ENCODE peak calls at places on chromosomes 13 and 19, in six cellular contexts. U is Caco-2, H is cardiac muscle cell, T is SK-N-SH, C is lower lobe of right lung, S is spleen. D is an unnamed sample. For H3K4me1, the result is how much of the 10 kb centered on the place peaks cover.

GRCh38 chr19:58575183-58576041 is 2.3 kb upstream of the MZF1 start:
- DNase-seq in T (peak), C (peak), H (peak), U (peak), S (peak), D (peak)

GRCh38 chr13:97506511-97506910 is 72.5 kb downstream of the RAP2A start:
- DNase-seq in U (no peak), C (no peak), S (no peak), H (no peak), T (no peak), D (no peak)

GRCh38 chr19:38093154-38093553 is 130.9 kb downstream of the DPF1 start:
- DNase-seq in C (no peak), T (no peak), H (no peak), S (no peak), U (no peak), D (no peak)

GRCh38 chr13:114143806-114144605 is 11.6 kb upstream of the RASA3 start:
- DNase-seq in C (no peak), H (peak), S (peak), U (no peak), T (peak), D (no peak)

GRCh38 chr19:11130824-11131455 is 24.6 kb downstream of the SPC24 start:
- DNase-seq in U (peak), H (peak), C (peak), T (peak), S (peak), D (peak)

GRCh38 chr13:19862511-19863313 is 737 bp downstream of the ZMYM5 start:
- DNase-seq in U (no peak), C (peak), T (no peak), H (peak), S (peak), D (peak)

GRCh38 chr13:21672811-21673591 is 2.1 kb downstream of the FGF9 start:
- DNase-seq in S (no peak), U (no peak), H (peak), C (no peak), T (no peak), D (no peak)

GRCh38 chr13:21568854-21569253 is 35.1 kb downstream of the MICU2 start:
- DNase-seq in S (no peak), H (no peak), T (no peak), C (no peak), U (no peak), D (no peak)

GRCh38 chr13:29514720-29515310 is 80.7 kb downstream of the SLC7A1 start:
- DNase-seq in S (peak), T (no peak), H (no peak), C (no peak), U (peak), D (no peak)

GRCh38 chr13:110341445-110342247 is 34.6 kb downstream of the COL4A2 start:
- DNase-seq in U (no peak), C (no peak), T (peak), S (no peak), H (peak), D (no peak)

GRCh38 chr13:31631071-31631470 is 108.3 kb upstream of the RXFP2 start:
- DNase-seq in H (no peak), U (no peak), T (no peak), C (no peak), S (no peak), D (no peak)

GRCh38 chr19:58519087-58519354 is 589 bp downstream of the ZBTB45 start:
- DNase-seq in U (peak), H (peak), C (peak), T (peak), S (no peak), D (peak)

GRCh38 chr13:32370805-32371204 is 55.5 kb downstream of the BRCA2 start:
- DNase-seq in U (no peak), H (no peak), T (no peak), S (no peak), C (no peak), D (no peak)

GRCh38 chr13:42048625-42049453 is at the start of gene DGKH:
- DNase-seq in T (peak), H (peak), S (peak), C (peak), U (peak), D (peak)

GRCh38 chr19:10501971-10502523 is 1.1 kb downstream of the KEAP1 start:
- DNase-seq in S (peak), H (peak), T (peak), C (peak), U (no peak), D (peak)

GRCh38 chr19:33306853-33307792 is 4.8 kb upstream of the CEBPA start:
- DNase-seq in C (no peak), U (no peak), H (no peak), T (no peak), S (no peak), D (no peak)

GRCh38 chr13:95708390-95708774 is 31.4 kb downstream of the DNAJC3 start:
- DNase-seq in U (no peak), T (no peak), H (no peak), C (no peak), S (no peak), D (no peak)

GRCh38 chr13:95707035-95707434 is 30.1 kb downstream of the DNAJC3 start:
- DNase-seq in S (no peak), U (no peak), H (no peak), T (no peak), C (no peak), D (no peak)

GRCh38 chr13:95707442-95708389 is 30.8 kb downstream of the DNAJC3 start:
- DNase-seq in C (no peak), S (no peak), U (no peak), H (no peak), T (no peak), D (no peak)

GRCh38 chr13:95706356-95706755 is 29.4 kb downstream of the DNAJC3 start:
- DNase-seq in T (no peak), H (no peak), C (no peak), U (no peak), S (no peak), D (no peak)

GRCh38 chr13:95704510-95704909 is 27.6 kb downstream of the DNAJC3 start:
- DNase-seq in H (no peak), S (no peak), T (peak), U (no peak), C (no peak), D (no peak)
- TF ChIP-seq CTCF in H (peak), S (no peak), T (peak), U (peak), C (no peak), D (no peak)

DNA sequence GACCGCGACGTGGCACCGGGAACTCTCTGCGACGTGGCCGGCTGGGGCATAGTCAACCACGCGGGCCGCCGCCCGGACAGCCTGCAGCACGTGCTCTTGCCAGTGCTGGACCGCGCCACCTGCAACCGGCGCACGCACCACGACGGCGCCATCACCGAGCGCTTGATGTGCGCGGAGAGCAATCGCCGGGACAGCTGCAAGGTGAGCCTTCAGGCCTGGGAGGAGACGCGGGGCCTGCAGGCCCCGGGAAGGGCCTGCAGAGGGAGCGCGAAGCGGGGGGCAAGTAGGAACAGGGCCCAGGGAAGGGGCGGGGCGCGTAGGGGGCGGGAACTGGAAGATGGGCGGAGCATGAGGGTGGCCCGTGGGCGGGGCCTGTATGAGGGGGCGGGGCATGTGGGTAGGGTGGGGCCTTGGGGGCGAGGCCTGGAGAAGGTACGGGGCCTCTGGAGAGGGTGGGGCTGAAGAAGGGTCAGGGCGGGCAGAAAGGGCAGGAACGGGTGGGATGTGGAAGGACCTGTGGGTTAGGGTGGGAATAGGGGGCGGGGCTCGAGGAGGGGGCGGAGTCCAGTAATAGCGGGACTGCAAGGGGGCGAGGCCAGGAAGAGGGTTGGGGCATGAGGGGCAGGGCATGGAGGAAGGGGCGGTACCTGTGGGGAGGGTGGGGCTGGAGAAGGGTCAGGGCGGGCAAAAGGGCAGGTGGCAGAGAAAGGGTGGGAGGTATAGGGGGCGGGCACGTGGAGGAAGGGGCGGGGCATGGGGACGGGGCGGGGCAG is 2.5 kb downstream of the CFD start:
- DNase-seq in T (peak), U (peak), C (peak), S (peak), H (peak), D (peak)
- H3K4me3 ChIP-seq in T (peak), U (no peak), C (peak), S (no peak), H (no peak), D (no peak)

DNA sequence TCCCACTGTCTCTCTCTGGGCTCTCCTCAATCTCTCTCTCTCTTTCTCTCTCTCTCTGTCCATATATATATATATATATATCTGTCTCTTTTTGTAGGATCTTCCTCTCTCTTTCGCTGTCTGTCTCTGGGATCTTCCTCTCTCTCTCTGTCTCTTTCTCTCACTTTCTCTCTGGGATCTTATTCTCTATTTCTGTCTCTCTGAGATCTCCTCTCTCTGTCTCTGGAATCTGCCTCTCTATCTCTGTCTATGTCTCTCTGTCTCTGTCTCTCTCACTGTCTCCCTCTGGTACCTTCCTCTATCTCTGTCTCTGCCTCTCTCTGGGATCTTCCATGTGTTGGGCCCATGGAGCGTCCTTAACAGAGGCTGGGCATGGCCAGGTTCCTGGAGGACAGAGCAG is 3.4 kb downstream of the ATP1A3 start:
- DNase-seq in T (no peak), C (no peak), U (no peak), H (no peak), S (no peak), D (no peak)
- H3K4me1 ChIP-seq in T (under half), C (under half), U (under half), H (under half), S (under half), D (under half)

DNA sequence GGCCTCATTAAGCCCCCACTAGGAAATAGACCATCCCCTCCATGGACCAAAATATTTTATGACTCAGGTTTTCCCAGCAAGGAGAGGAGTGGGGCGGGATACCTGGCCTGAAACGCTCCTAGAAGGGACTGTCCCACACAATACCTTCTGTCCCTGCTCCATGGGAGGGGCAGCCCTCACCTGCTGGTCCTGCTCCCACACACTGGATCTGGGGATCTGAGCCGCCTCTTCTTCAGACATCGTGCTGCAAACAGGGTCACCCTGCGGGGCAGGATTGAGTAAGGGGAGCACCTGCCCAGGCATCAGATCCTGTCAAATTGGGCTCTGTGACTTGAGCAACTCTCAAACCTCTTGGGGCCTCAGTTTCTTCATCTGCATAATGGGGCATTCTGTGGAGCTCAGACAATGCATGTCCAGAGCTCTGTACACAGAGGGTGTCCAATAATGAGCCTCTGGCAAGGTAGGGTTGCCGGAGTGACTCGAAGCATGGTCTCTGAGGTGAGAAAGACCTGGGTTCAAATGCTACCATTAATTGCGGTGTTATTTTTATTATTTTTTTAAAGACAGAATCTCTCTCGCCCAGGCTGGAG is 1.1 kb downstream of the PLIN5 start:
- DNase-seq in S (no peak), H (no peak), T (no peak), C (no peak), U (no peak), D (no peak)
- TF ChIP-seq CTCF in S (no peak), H (no peak), T (no peak), C (no peak), U (no peak), D (no peak)

GRCh38 chr19:6719540-6719861 is 949 bp downstream of the C3 start:
- DNase-seq in S (no peak), C (no peak), H (no peak), T (no peak), U (no peak), D (no peak)

GRCh38 chr19:6721113-6721474 is 644 bp upstream of the C3 start:
- DNase-seq in H (no peak), U (no peak), C (no peak), T (no peak), S (no peak), D (no peak)

GRCh38 chr19:6719992-6720368 is 470 bp downstream of the C3 start:
- DNase-seq in C (no peak), U (no peak), T (no peak), H (no peak), S (no peak), D (no peak)

GRCh38 chr19:6721773-6722172 is 1.3 kb upstream of the C3 start:
- DNase-seq in U (no peak), H (no peak), C (no peak), T (no peak), S (no peak), D (no peak)

DNA sequence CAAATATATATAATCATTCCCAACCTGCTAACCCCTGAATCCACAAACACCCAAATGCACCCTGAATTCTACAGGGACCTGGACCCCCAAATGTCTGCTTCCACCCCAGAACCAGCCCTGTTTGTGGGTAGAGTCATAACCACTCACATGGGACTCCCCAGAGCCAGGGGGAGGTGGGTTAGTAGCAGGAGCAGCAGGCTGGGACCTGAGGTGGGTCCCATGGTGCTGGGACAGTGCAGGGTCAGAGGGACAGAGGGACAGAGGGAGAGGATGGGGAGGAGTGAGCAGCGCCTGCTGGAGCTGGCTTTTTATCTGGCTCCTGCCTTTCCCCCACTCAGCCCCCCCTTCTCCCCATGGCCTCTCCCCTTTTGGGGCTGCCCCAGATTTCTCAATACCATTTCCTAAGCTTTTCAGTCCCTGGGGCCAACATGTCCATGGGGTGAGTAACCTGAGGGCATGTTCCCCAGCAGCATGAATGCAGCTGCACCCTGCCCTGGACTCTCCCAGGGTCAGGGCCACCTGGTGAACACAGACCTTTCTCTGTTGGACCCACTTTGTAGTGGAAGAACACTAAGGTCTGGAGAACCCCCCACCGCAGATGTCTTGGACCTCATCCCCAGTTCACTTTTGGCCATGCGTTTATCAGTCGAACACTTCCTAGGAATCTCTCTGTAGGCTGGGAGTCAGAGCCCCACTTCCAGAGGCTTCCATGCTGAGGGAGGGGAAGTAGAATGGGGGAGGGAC is at the start of gene C3:
- DNase-seq in H (no peak), C (peak), U (peak), T (no peak), S (no peak), D (peak)
- H3K4me3 ChIP-seq in H (no peak), C (peak), U (no peak), T (no peak), S (no peak), D (no peak)

GRCh38 chr13:101449971-101450748 is 2.3 kb upstream of the ITGBL1 start:
- DNase-seq in T (no peak), U (no peak), H (no peak), C (no peak), S (no peak), D (no peak)
- H3K4me1 ChIP-seq in T (under half), U (under half), H (under half), C (under half), S (under half), D (under half)

GRCh38 chr19:18158471-18158870 is 5.5 kb downstream of the PIK3R2 start:
- DNase-seq in C (no peak), U (no peak), S (no peak), H (no peak), T (no peak), D (no peak)

GRCh38 chr19:18161691-18162039 is 8.7 kb downstream of the PIK3R2 start:
- DNase-seq in H (no peak), T (no peak), S (peak), U (no peak), C (no peak), D (no peak)

GRCh38 chr19:18159810-18160209 is 6.8 kb downstream of the PIK3R2 start:
- DNase-seq in U (no peak), S (no peak), C (no peak), T (no peak), H (no peak), D (no peak)

GRCh38 chr19:18160441-18160791 is 7.5 kb downstream of the PIK3R2 start:
- DNase-seq in U (no peak), H (no peak), T (no peak), C (no peak), S (peak), D (peak)

DNA sequence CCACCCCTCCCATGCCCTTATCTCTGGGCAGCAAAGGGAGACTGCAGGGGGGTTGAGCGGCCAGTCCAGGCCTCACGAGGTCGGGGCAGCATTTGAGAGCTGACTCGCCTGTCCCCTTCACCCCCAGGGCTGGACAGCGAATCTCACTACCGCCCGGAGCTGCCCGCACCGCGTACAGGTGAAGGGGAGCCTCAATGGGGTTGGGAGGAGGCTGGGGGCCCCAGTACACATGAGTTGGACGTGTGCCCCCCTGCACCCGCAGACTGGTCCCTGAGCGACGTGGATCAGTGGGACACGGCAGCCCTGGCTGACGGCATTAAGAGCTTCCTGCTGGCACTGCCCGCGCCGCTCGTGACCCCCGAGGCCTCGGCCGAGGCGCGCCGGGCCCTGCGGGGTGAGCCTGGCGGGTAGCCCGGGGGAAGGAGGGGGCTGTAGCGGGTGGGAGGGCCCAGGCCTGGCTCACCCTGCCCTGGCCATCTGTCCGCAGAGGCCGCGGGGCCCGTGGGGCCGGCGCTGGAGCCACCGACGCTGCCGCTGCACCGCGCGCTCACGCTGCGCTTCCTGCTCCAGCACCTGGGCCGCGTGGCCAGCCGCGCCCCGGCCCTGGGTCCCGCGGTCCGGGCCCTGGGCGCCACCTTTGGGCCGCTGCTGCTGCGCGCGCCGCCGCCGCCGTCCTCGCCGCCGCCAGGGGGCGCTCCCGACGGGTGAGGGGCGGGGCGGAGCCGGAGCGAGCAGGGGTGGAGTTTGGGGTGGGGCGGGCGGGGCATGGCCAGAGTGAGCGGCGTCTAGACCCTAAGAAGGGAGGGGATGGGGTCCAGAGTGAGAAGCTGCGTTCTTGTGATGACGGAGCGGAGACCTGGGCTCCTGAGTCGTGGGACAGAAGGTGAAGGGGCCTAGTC is 8.1 kb downstream of the PIK3R2 start:
- DNase-seq in U (no peak), H (peak), T (peak), C (peak), S (peak), D (peak)
- TF ChIP-seq CTCF in U (no peak), H (peak), T (no peak), C (peak), S (no peak), D (peak)

DNA sequence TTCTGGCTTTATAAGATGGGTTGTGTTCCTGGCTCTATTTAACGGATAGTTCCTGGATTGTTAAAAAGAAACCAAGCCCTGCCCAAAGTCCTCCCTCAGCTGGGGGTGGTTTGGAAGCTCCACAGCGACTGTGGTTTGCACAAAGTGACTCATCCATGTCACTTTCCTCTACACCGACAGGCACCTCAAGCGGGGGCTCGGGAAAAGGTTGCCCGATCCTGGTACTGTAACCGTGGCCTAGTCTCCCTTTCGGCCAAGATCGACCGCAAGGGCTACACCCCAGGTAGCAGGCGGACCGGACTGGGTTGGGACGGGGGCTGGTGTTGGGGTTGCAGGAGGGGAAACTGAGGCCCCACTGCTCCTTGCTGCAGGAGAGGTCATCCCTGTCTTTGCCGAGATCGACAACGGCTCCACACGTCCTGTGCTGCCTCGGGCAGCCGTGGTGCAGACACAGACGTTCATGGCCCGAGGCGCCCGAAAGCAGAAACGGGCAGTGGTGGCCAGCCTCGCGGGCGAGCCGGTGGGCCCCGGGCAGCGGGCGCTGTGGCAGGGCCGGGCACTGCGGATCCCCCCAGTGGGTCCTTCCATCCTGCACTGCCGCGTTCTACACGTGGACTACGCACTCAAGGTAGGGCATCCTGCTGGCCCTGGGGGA is 1.6 kb downstream of the ARRDC2 start:
- DNase-seq in C (no peak), H (no peak), T (no peak), S (no peak), U (no peak), D (no peak)
- H3K4me3 ChIP-seq in C (peak), H (no peak), T (no peak), S (no peak), U (no peak), D (peak)

GRCh38 chr13:39737047-39737446 is 81.6 kb downstream of the COG6 start:
- DNase-seq in U (no peak), C (no peak), S (no peak), T (no peak), H (no peak), D (no peak)
- H3K4me1 ChIP-seq in U (under half), C (under half), S (under half), T (under half), H (under half), D (under half)